ENCODE peak calls at places on chromosome 3, in nine cellular contexts. X, S, Y, K, W, D, Q, M and R are unnamed samples.

GRCh38 chr3:187243933-187244564 is 46.8 kb downstream of the RTP1 start:
- DNase-seq in Q (peak), X (no peak), D (no peak), W (no peak), K (no peak), S (no peak), M (no peak), Y (no peak), R (no peak)

GRCh38 chr3:187264946-187265345 is 26.6 kb downstream of the MASP1 start:
- DNase-seq in K (no peak), S (no peak), M (no peak), D (no peak), Q (no peak), X (no peak), Y (no peak), W (no peak), R (no peak)

GRCh38 chr3:189967254-189967865 is 153.3 kb downstream of the P3H2 start:
- DNase-seq in X (no peak), Y (no peak), W (peak), K (no peak), S (no peak), M (no peak), D (peak), Q (no peak), R (no peak)

GRCh38 chr3:42822828-42823227 is 13.6 kb downstream of the ACKR2 start:
- DNase-seq in W (no peak), M (no peak), K (no peak), X (no peak), S (no peak), D (no peak), Y (no peak), Q (no peak), R (no peak)

GRCh38 chr3:183330881-183331280 is 77.8 kb downstream of the B3GNT5 start:
- DNase-seq in X (no peak), K (no peak), Y (no peak), W (no peak), D (no peak), Q (no peak), S (no peak), M (no peak), R (no peak)

GRCh38 chr3:172561894-172562664 is 38.8 kb upstream of the TNFSF10 start:
- DNase-seq in Q (no peak), S (no peak), Y (no peak), X (no peak), W (no peak), M (no peak), D (no peak), K (no peak), R (no peak)

GRCh38 chr3:61718565-61718964 is 157.2 kb downstream of the PTPRG start:
- DNase-seq in W (no peak), K (no peak), S (no peak), X (no peak), D (no peak), M (no peak), Y (no peak), Q (no peak), R (no peak)

GRCh38 chr3:72698154-72698917 is 149.9 kb downstream of the SHQ1 start:
- DNase-seq in D (no peak), S (no peak), Q (no peak), Y (no peak), X (no peak), K (no peak), W (no peak), M (no peak), R (no peak)

GRCh38 chr3:113516115-113516505 is 1.2 kb upstream of the SPICE1 start:
- DNase-seq in K (no peak), W (no peak), Q (no peak), Y (no peak), M (no peak), S (no peak), X (no peak), D (peak), R (no peak)

GRCh38 chr3:46874430-46874829 is 3.1 kb upstream of the PTH1R start:
- DNase-seq in Q (no peak), K (no peak), S (no peak), M (no peak), W (no peak), Y (no peak), D (no peak), X (no peak), R (no peak)

GRCh38 chr3:39135170-39135805 is 18.1 kb downstream of the CSRNP1 start:
- DNase-seq in W (no peak), X (no peak), M (no peak), Y (peak), D (no peak), Q (peak), K (no peak), S (no peak), R (no peak)

GRCh38 chr3:45311953-45312795 is 76.2 kb upstream of the LARS2 start:
- DNase-seq in S (no peak), X (no peak), Y (no peak), K (no peak), M (no peak), Q (no peak), D (no peak), W (no peak), R (no peak)

GRCh38 chr3:13653631-13654279 is 104.8 kb downstream of the FBLN2 start:
- DNase-seq in M (no peak), D (no peak), Y (no peak), W (no peak), K (no peak), X (no peak), S (no peak), Q (no peak), R (no peak)

GRCh38 chr3:52836471-52836845 is 1.6 kb upstream of the MUSTN1 start:
- DNase-seq in Y (no peak), X (no peak), W (no peak), K (no peak), M (no peak), D (no peak), S (no peak), Q (no peak), R (no peak)

GRCh38 chr3:128167646-128167972 is 14.3 kb downstream of the EEFSEC start:
- DNase-seq in X (no peak), Q (no peak), D (no peak), S (no peak), K (no peak), W (no peak), M (no peak), Y (no peak), R (no peak)

GRCh38 chr3:160473978-160474377 is 24.4 kb upstream of the TRIM59 start:
- DNase-seq in W (no peak), Q (no peak), X (no peak), M (no peak), K (peak), D (no peak), Y (no peak), S (peak), R (no peak)

GRCh38 chr3:128546646-128547045 is 53.6 kb upstream of the GATA2 start:
- DNase-seq in D (no peak), K (no peak), W (no peak), S (no peak), Y (no peak), M (no peak), X (no peak), Q (no peak), R (no peak)